ENCODE peak calls at places on chromosome 21, in four cellular contexts. L is RWPE1, A is neural progenitor cell, O is neuronal stem cell. V is an unnamed sample.

GRCh38 chr21:25103500-25104207 is 503.6 kb downstream of the MRPL39 start:
- DNase-seq in L (no peak), A (no peak), O (no peak), V (no peak)

GRCh38 chr21:26840912-26841311 is 4.3 kb downstream of the ADAMTS1 start:
- DNase-seq in L (no peak), A (no peak), O (no peak), V (no peak)

GRCh38 chr21:44892536-44893277 is 19.2 kb upstream of the PTTG1IP start:
- DNase-seq in L (no peak), A (peak), O (peak), V (peak)

GRCh38 chr21:44954281-44954771 is 14.5 kb downstream of the SLX9 start:
- DNase-seq in L (no peak), A (no peak), O (no peak), V (no peak)

GRCh38 chr21:45835301-45836267 is 146.0 kb upstream of the COL6A1 start:
- DNase-seq in L (no peak), A (no peak), O (no peak), V (no peak)

GRCh38 chr21:27831821-27832569 is 865.1 kb upstream of the ADAMTS5 start:
- DNase-seq in L (no peak), A (no peak), O (no peak), V (no peak)

GRCh38 chr21:45417256-45417950 is 12.4 kb downstream of the COL18A1 start:
- DNase-seq in L (no peak), A (no peak), O (no peak), V (no peak)

GRCh38 chr21:27291006-27291405 is 324.1 kb upstream of the ADAMTS5 start:
- DNase-seq in L (no peak), A (no peak), O (no peak), V (no peak)

GRCh38 chr21:46114963-46115362 is 17.1 kb downstream of the COL6A2 start:
- DNase-seq in L (no peak), A (no peak), O (no peak), V (no peak)

GRCh38 chr21:26445440-26445839 is 127.6 kb downstream of the CYYR1 start:
- DNase-seq in L (no peak), A (no peak), O (no peak), V (no peak)

GRCh38 chr21:43315244-43316137 is 111.4 kb downstream of the SIK1 start:
- DNase-seq in L (no peak), A (no peak), O (no peak), V (no peak)

GRCh38 chr21:45255381-45256020 is 32.2 kb downstream of the POFUT2 start:
- DNase-seq in L (peak), A (no peak), O (no peak), V (no peak)

GRCh38 chr21:28579986-28580550 is 412.6 kb downstream of the LTN1 start:
- DNase-seq in L (no peak), A (peak), O (no peak), V (no peak)

GRCh38 chr21:21921410-21922232 is 923.4 kb downstream of the NCAM2 start:
- DNase-seq in L (peak), A (peak), O (no peak), V (no peak)

GRCh38 chr21:23853796-23854379 is 1753.4 kb downstream of the MRPL39 start:
- DNase-seq in L (peak), A (no peak), O (peak), V (no peak)

GRCh38 chr21:14766241-14766640 is 220.1 kb upstream of the SAMSN1 start:
- DNase-seq in L (no peak), A (peak), O (no peak), V (no peak)

GRCh38 chr21:24280591-24280990 is 1326.7 kb downstream of the MRPL39 start:
- DNase-seq in L (no peak), A (no peak), O (no peak), V (no peak)

GRCh38 chr21:32819702-32820101 is 48.1 kb upstream of the PAXBP1 start:
- DNase-seq in L (no peak), A (no peak), O (no peak), V (no peak)

GRCh38 chr21:46156378-46156645 is 933 bp upstream of the FTCD start:
- DNase-seq in L (no peak), A (no peak), O (no peak), V (no peak)

GRCh38 chr21:45289655-45290515 is 2.2 kb upstream of the POFUT2 start:
- DNase-seq in L (no peak), A (no peak), O (no peak), V (no peak)

GRCh38 chr21:14736162-14736561 is 190.0 kb upstream of the SAMSN1 start:
- DNase-seq in L (no peak), A (no peak), O (no peak), V (no peak)

GRCh38 chr21:45116066-45116465 is 41.7 kb downstream of the ADARB1 start:
- DNase-seq in L (no peak), A (no peak), O (no peak), V (no peak)

GRCh38 chr21:44581158-44581557 is 754 bp upstream of the KRTAP10-5 start:
- DNase-seq in L (no peak), A (no peak), O (no peak), V (no peak)

GRCh38 chr21:27421654-27422053 is 454.8 kb upstream of the ADAMTS5 start:
- DNase-seq in L (no peak), A (no peak), O (no peak), V (no peak)

GRCh38 chr21:33947451-33948095 is 32.0 kb upstream of the ATP5PO start:
- DNase-seq in L (peak), A (peak), O (peak), V (peak)

GRCh38 chr21:25115021-25115420 is 492.3 kb downstream of the MRPL39 start:
- DNase-seq in L (no peak), A (no peak), O (no peak), V (no peak)

GRCh38 chr21:43204638-43205037 is 35.8 kb downstream of the CRYAA start:
- DNase-seq in L (no peak), A (no peak), O (no peak), V (no peak)

GRCh38 chr21:46537026-46537425 is 67.9 kb downstream of the S100B start:
- DNase-seq in L (no peak), A (no peak), O (no peak), V (no peak)

GRCh38 chr21:27301216-27301615 is 334.3 kb upstream of the ADAMTS5 start:
- DNase-seq in L (no peak), A (no peak), O (no peak), V (no peak)

GRCh38 chr21:43733529-43734071 is 14.7 kb downstream of the PDXK start:
- DNase-seq in L (peak), A (no peak), O (no peak), V (no peak)

GRCh38 chr21:29033301-29033700 is 8.8 kb downstream of the USP16 start:
- DNase-seq in L (no peak), A (no peak), O (no peak), V (no peak)

GRCh38 chr21:44347911-44348451 is 5.4 kb upstream of the TRPM2 start:
- DNase-seq in L (no peak), A (no peak), O (no peak), V (no peak)

GRCh38 chr21:46064870-46065214 is 33.1 kb upstream of the COL6A2 start:
- DNase-seq in L (no peak), A (no peak), O (no peak), V (no peak)

GRCh38 chr21:23960769-23961168 is 1646.5 kb downstream of the MRPL39 start:
- DNase-seq in L (no peak), A (no peak), O (no peak), V (no peak)

GRCh38 chr21:21165063-21165645 is 166.9 kb downstream of the NCAM2 start:
- DNase-seq in L (no peak), A (no peak), O (no peak), V (no peak)

GRCh38 chr21:44354001-44354405 is 582 bp downstream of the TRPM2 start:
- DNase-seq in L (no peak), A (no peak), O (no peak), V (no peak)

GRCh38 chr21:28767523-28767922 is 225.2 kb downstream of the LTN1 start:
- DNase-seq in L (no peak), A (no peak), O (no peak), V (no peak)

GRCh38 chr21:46120301-46121285 is 22.7 kb downstream of the COL6A2 start:
- DNase-seq in L (no peak), A (no peak), O (no peak), V (no peak)

GRCh38 chr21:46097826-46098286 is at the start of gene COL6A2:
- DNase-seq in L (peak), A (peak), O (peak), V (no peak)

GRCh38 chr21:45010096-45010495 is 64.3 kb upstream of the ADARB1 start:
- DNase-seq in L (peak), A (no peak), O (no peak), V (no peak)

GRCh38 chr21:42063578-42064521 is 7.3 kb upstream of the UMODL1 start:
- DNase-seq in L (peak), A (peak), O (no peak), V (no peak)
- H3K27ac ChIP-seq in L (peak), A (no peak), O (no peak), V (no peak)

DNA sequence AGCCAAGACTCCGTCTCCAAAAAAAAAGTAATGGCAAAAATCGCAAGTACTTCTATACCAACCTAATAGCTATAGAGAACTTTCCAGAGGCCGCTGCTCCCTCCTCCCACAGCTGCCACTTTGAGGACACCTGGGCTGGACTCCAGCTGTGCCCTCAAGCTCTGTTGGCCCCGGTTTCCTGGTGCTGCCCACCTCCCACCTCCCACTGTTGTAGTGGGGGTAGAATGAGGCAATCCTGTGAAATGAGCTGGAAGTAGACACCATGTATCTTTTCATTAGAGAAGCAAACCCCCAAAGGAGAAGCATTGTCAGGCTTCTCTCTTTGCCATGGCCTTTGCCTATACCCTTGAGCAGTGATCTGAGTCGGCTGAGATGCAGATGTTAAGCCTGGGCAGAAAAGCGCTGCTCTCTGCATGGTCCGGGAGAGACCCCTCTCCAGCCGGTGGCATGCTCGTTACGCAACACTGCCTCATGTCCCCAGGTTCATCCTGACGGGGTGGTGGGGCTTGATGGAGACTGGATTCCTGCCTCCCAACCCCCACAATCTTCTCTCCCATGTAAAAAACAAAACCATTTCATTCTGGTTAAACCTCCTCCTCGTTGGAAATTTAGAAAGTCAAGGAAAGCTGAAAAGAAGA is 39.7 kb downstream of the SIM2 start:
- DNase-seq in L (no peak), A (no peak), O (no peak), V (no peak)
- H3K27ac ChIP-seq in L (peak), A (no peak), O (no peak), V (no peak)

GRCh38 chr21:18460979-18461378 is 57.4 kb upstream of the TMPRSS15 start:
- DNase-seq in L (no peak), A (no peak), O (no peak), V (no peak)
- H3K27ac ChIP-seq in L (no peak), A (no peak), O (no peak), V (no peak)

GRCh38 chr21:16418663-16419062 is 688.9 kb downstream of the USP25 start:
- DNase-seq in L (no peak), A (no peak), O (no peak), V (no peak)
- H3K27ac ChIP-seq in L (no peak), A (no peak), O (no peak), V (peak)

DNA sequence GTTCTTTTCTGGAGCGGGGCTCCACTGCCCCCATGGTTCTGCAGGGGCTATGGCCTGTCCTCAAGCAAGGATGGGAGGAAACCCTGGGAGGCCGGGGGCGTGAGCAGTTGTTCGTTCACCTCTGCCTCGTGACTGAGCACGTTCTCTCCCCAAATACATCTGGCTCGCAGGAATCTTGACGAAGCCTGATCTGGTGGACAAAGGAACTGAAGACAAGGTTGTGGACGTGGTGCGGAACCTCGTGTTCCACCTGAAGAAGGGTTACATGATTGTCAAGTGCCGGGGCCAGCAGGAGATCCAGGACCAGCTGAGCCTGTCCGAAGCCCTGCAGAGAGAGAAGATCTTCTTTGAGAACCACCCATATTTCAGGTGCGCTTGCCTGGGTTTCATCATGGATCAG is 15.5 kb downstream of the MX1 start:
- DNase-seq in L (no peak), A (no peak), O (no peak), V (no peak)
- H3K27ac ChIP-seq in L (no peak), A (no peak), O (no peak), V (no peak)

GRCh38 chr21:38929652-38930051 is 123.9 kb downstream of the ETS2 start:
- DNase-seq in L (no peak), A (no peak), O (no peak), V (no peak)
- H3K27ac ChIP-seq in L (no peak), A (no peak), O (no peak), V (no peak)

DNA sequence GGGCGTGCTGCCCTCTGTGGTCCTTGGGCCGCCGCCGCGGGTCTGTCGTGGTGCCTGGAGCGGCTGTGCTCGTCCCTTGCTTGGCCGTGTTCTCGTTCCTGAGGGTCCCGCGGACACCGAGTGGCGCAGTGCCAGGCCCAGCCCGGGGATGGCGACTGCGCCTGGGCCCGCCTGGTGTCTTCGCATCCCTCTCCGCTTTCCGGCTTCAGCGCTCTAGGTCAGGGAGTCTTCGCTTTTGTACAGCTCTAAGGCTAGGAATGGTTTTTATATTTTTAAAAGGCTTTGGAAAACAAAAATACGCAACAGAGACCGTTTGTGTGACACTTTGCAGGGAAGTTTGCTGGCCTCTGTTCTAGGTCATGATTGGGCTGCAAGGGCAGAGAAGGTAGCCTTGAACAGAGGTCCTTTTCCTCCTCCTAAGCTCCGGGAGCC is 657 bp downstream of the SOD1 start:
- DNase-seq in L (peak), A (peak), O (no peak), V (peak)
- H3K27ac ChIP-seq in L (peak), A (no peak), O (no peak), V (peak)

DNA sequence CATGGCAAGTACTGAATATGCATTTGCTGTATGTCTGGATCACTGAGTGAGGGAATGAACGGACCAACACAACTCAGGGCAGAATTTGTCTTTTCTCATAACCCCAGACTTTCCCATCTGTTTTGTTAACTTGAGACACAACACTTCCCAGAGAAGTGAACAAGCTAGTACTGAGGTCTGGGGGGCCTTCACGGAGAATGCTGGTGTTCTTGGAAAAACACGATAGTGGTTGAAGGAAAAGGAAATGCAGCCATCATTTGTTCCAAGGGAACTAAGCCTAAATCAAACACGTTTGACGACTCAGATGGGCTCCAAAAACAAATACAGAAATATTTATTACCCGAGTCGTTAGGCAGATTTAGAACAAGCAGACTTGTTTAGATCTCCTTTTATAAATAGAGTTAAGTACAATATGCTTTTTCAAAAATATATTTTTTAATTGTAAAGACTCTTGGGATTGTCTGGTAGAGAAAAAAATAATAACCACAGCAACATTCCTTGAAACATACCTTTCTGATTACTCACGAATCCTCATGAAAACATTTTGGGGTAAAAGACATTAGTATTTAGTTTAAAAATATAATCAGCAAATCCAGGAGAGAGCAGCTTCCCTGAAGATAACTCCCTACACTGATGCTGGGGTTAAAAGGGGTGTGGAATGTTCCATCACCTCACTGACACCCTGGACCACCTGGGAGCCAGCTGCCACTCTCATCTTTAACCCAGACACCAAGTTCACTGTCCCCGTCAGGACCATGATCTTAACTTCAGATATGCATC is 427.7 kb upstream of the RUNX1 start:
- DNase-seq in L (no peak), A (no peak), O (no peak), V (no peak)
- H3K27ac ChIP-seq in L (no peak), A (no peak), O (no peak), V (peak)

GRCh38 chr21:36260030-36260787 is 59.8 kb upstream of the MORC3 start:
- DNase-seq in L (peak), A (peak), O (peak), V (no peak)

GRCh38 chr21:36257657-36258056 is 62.3 kb upstream of the MORC3 start:
- DNase-seq in L (no peak), A (no peak), O (no peak), V (no peak)

GRCh38 chr21:36263797-36264196 is 56.2 kb upstream of the MORC3 start:
- DNase-seq in L (no peak), A (no peak), O (no peak), V (no peak)

GRCh38 chr21:36260802-36261201 is 59.2 kb upstream of the MORC3 start:
- DNase-seq in L (no peak), A (no peak), O (no peak), V (no peak)

DNA sequence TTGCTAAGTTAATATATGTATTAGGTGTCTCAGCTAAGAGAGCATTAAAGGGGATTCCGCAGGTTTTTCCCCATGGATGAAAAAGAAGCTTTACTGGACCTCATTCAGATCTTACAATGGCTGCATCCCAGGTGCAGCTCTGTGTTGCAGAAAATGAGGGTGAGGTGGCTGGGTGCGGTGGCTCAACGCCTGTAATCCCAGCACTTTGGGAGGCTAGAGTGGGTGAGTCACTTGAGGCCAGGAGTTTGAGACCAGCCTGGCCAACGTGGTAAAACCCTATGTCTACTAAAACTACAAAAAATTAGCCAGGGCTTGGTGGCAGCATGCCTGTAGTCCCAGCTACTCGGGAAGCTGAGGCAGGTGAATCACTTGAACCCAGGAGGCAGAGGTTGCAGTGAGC is 58.5 kb upstream of the MORC3 start:
- DNase-seq in L (no peak), A (no peak), O (no peak), V (no peak)
- H3K27ac ChIP-seq in L (no peak), A (no peak), O (no peak), V (no peak)

V was measured in substantia nigra.